ENCODE peak calls at places on chromosome 1, in six cellular contexts. I is iPS DF 6.9; V is sciatic nerve; H is activated CD4-positive, alpha-beta T cell treated with anti-CD3 and anti-CD28 coated beads for 24 hours; Z is Right ventricle myocardium superior; D is anterior cingulate cortex. R is an unnamed sample.

GRCh38 chr1:241834733-241835377 is 13.1 kb upstream of the EXO1 start:
- DNase-seq in H (no peak), D (no peak), I (no peak), V (no peak), Z (no peak), R (no peak)

GRCh38 chr1:119779869-119780356 is 11.2 kb upstream of the HMGCS2 start:
- DNase-seq in I (no peak), V (no peak), D (no peak), H (no peak), Z (peak), R (no peak)

GRCh38 chr1:230215049-230215448 is 148.0 kb downstream of the GALNT2 start:
- DNase-seq in I (no peak), D (peak), H (no peak), Z (peak), V (peak), R (peak)

GRCh38 chr1:59484090-59484489 is 187.2 kb downstream of the FGGY start:
- DNase-seq in H (no peak), I (no peak), Z (no peak), V (no peak), D (no peak), R (no peak)

GRCh38 chr1:219347843-219348475 is 174.3 kb downstream of the LYPLAL1 start:
- DNase-seq in V (peak), D (no peak), I (no peak), Z (peak), H (no peak), R (no peak)

GRCh38 chr1:201406831-201407406 is 7.8 kb upstream of the LAD1 start:
- DNase-seq in D (no peak), V (no peak), I (no peak), H (no peak), Z (peak), R (no peak)

GRCh38 chr1:112396668-112397025 is 633 bp downstream of the CTTNBP2NL start:
- DNase-seq in D (no peak), Z (no peak), V (no peak), H (no peak), I (no peak), R (no peak)

GRCh38 chr1:35120458-35121133 is 41.4 kb downstream of the ZMYM1 start:
- DNase-seq in V (no peak), D (no peak), Z (no peak), H (no peak), I (no peak), R (no peak)

GRCh38 chr1:214209260-214209808 is 71.6 kb upstream of the SMYD2 start:
- DNase-seq in Z (no peak), V (no peak), I (no peak), D (no peak), H (no peak), R (no peak)

GRCh38 chr1:31013187-31013864 is 52.2 kb downstream of the PUM1 start:
- DNase-seq in H (no peak), V (no peak), Z (no peak), I (no peak), D (no peak), R (no peak)

GRCh38 chr1:231376875-231377549 is 38.9 kb downstream of the SPRTN start:
- DNase-seq in I (no peak), Z (no peak), D (no peak), V (no peak), H (no peak), R (no peak)

GRCh38 chr1:179156026-179156425 is 73.5 kb downstream of the ABL2 start:
- DNase-seq in D (no peak), H (no peak), V (no peak), I (no peak), Z (no peak), R (no peak)

GRCh38 chr1:15584489-15585363 is at the start of gene AGMAT:
- DNase-seq in V (peak), D (no peak), Z (peak), I (peak), H (peak), R (no peak)

GRCh38 chr1:72635719-72636118 is 353.4 kb upstream of the NEGR1 start:
- DNase-seq in I (no peak), Z (no peak), V (no peak), H (no peak), D (no peak), R (no peak)